ENCODE peak calls at places on chromosomes 3 and 15, in eight cellular contexts. N is GM10248; C is AG04449; S is stimulated activated CD8-positive, alpha-beta memory T cell treated with anti-CD3 and anti-CD28 coated beads, Interleukin-4, amount 100 ng/mL, for 48 hours; D is activated naive CD4-positive, alpha-beta T cell; E is effector memory CD4-positive, alpha-beta T cell; G is KG1; X is activated CD4-positive, alpha-beta T cell treated with anti-CD3 and anti-CD28 coated beads, Interleukin-2, amount 50 U/mL, for 48 hours. I is an unnamed sample.

GRCh38 chr3:171177056-171177455 is 150.5 kb upstream of the SLC2A2 start:
- DNase-seq in E (no peak), X (no peak), G (no peak), C (no peak), N (no peak), S (no peak), D (no peak), I (no peak)

GRCh38 chr3:126394179-126394976 is at the start of gene CFAP100:
- DNase-seq in G (no peak), D (no peak), S (no peak), E (no peak), N (no peak), C (no peak), X (no peak), I (peak)

GRCh38 chr3:79467721-79468120 is 300.1 kb downstream of the ROBO1 start:
- DNase-seq in E (no peak), G (no peak), S (no peak), D (no peak), N (no peak), X (no peak), C (no peak), I (no peak)

GRCh38 chr15:49309889-49310288 is 113.2 kb upstream of the FGF7 start:
- DNase-seq in G (no peak), N (no peak), E (no peak), D (no peak), S (no peak), C (no peak), X (no peak), I (no peak)

GRCh38 chr3:185813691-185814215 is 11.1 kb downstream of the IGF2BP2 start:
- DNase-seq in S (no peak), E (no peak), D (no peak), X (no peak), N (no peak), G (no peak), C (peak), I (no peak)

GRCh38 chr3:188734395-188734794 is 437.4 kb upstream of the TPRG1 start:
- DNase-seq in S (no peak), D (no peak), X (no peak), C (no peak), N (no peak), E (no peak), G (no peak), I (no peak)

GRCh38 chr3:115239717-115240116 is 92.6 kb upstream of the ZBTB20 start:
- DNase-seq in E (no peak), D (no peak), X (no peak), N (no peak), G (no peak), C (peak), S (no peak), I (no peak)

GRCh38 chr3:183275418-183275817 is 22.4 kb downstream of the B3GNT5 start:
- DNase-seq in D (no peak), X (no peak), N (no peak), G (peak), C (no peak), E (no peak), S (no peak), I (no peak)

GRCh38 chr3:98812851-98813374 is 49.8 kb downstream of the ST3GAL6 start:
- DNase-seq in S (no peak), G (peak), X (no peak), D (no peak), C (no peak), E (no peak), N (peak), I (peak)

GRCh38 chr3:180700941-180701340 is 21.7 kb upstream of the CCDC39 start:
- DNase-seq in X (no peak), D (no peak), N (no peak), E (no peak), S (no peak), C (no peak), G (no peak), I (no peak)

GRCh38 chr3:187967097-187967496 is 186.9 kb upstream of the LPP start:
- DNase-seq in E (no peak), N (no peak), D (no peak), C (no peak), S (no peak), G (no peak), X (no peak), I (no peak)

GRCh38 chr3:42937334-42937733 is 31.4 kb downstream of the ZNF662 start:
- DNase-seq in C (no peak), D (no peak), G (no peak), N (no peak), S (no peak), X (no peak), E (no peak), I (no peak)

GRCh38 chr3:125003369-125003853 is 52.4 kb downstream of the HEG1 start:
- DNase-seq in N (no peak), E (no peak), X (no peak), G (no peak), D (no peak), S (no peak), C (no peak), I (no peak)

GRCh38 chr3:62798000-62798399 is 77.2 kb downstream of the CADPS start:
- DNase-seq in N (no peak), S (no peak), C (no peak), X (no peak), E (no peak), G (no peak), D (no peak), I (no peak)

GRCh38 chr3:163261618-163262017 is 1765.0 kb downstream of the OTOL1 start:
- DNase-seq in C (no peak), E (no peak), D (no peak), G (no peak), N (no peak), S (no peak), X (no peak), I (no peak)

GRCh38 chr3:43998841-43999805 is 242.6 kb upstream of the TOPAZ1 start:
- DNase-seq in X (no peak), S (no peak), E (no peak), G (no peak), D (no peak), N (peak), C (no peak), I (peak)

GRCh38 chr15:76972420-76973361 is 22.2 kb upstream of the PSTPIP1 start:
- DNase-seq in E (no peak), X (no peak), D (no peak), G (no peak), C (no peak), N (no peak), S (no peak), I (no peak)

GRCh38 chr15:33454346-33454745 is 143.6 kb downstream of the RYR3 start:
- DNase-seq in G (no peak), N (no peak), X (no peak), D (no peak), S (no peak), C (no peak), E (no peak), I (no peak)

GRCh38 chr3:52490938-52491526 is 4.1 kb upstream of the STAB1 start:
- DNase-seq in X (no peak), D (no peak), N (no peak), E (no peak), S (no peak), G (peak), C (no peak), I (no peak)

GRCh38 chr3:16357698-16358097 is 92.7 kb downstream of the OXNAD1 start:
- DNase-seq in X (no peak), E (no peak), C (no peak), D (no peak), G (no peak), N (no peak), S (no peak), I (no peak)

GRCh38 chr3:141876891-141877561 is 583 bp downstream of the ATP1B3 start:
- DNase-seq in E (peak), X (peak), N (peak), S (peak), C (no peak), G (peak), D (peak), I (peak)

GRCh38 chr3:104279617-104280016 is 1087.1 kb upstream of the ALCAM start:
- DNase-seq in E (no peak), S (no peak), X (no peak), N (no peak), D (no peak), C (peak), G (no peak), I (no peak)

GRCh38 chr3:99520511-99520910 is 117.9 kb upstream of the COL8A1 start:
- DNase-seq in E (no peak), N (no peak), X (no peak), S (no peak), D (no peak), C (no peak), G (no peak), I (no peak)

GRCh38 chr3:197216169-197216860 is 82.1 kb downstream of the DLG1 start:
- DNase-seq in G (no peak), E (no peak), S (no peak), D (no peak), X (no peak), C (peak), N (no peak), I (no peak)

GRCh38 chr3:4394567-4394966 is 72.5 kb downstream of the SUMF1 start:
- DNase-seq in C (no peak), D (no peak), S (no peak), N (no peak), X (no peak), E (no peak), G (no peak), I (no peak)

GRCh38 chr15:77419050-77419835 is 661 bp downstream of the PEAK1 start:
- DNase-seq in C (no peak), G (no peak), D (peak), E (peak), X (peak), N (peak), S (peak), I (peak)

GRCh38 chr3:141294848-141295247 is 63.2 kb downstream of the PXYLP1 start:
- DNase-seq in E (no peak), C (peak), S (no peak), X (no peak), N (no peak), D (no peak), G (no peak), I (no peak)

GRCh38 chr15:48955967-48956366 is 7.8 kb downstream of the SHC4 start:
- DNase-seq in X (no peak), S (no peak), D (no peak), N (no peak), C (no peak), E (no peak), G (no peak), I (no peak)

GRCh38 chr3:49841126-49841525 is 15.2 kb downstream of the TRAIP start:
- DNase-seq in D (no peak), S (peak), N (no peak), G (no peak), X (peak), E (no peak), C (no peak), I (no peak)

GRCh38 chr3:22608721-22609120 is 594.4 kb upstream of the UBE2E2 start:
- DNase-seq in S (no peak), D (no peak), X (no peak), E (no peak), G (no peak), N (no peak), C (no peak), I (no peak)

GRCh38 chr15:28992996-28993719 is 107.4 kb downstream of the APBA2 start:
- DNase-seq in S (no peak), D (no peak), E (no peak), N (no peak), C (no peak), G (no peak), X (no peak), I (no peak)

GRCh38 chr15:92521624-92522008 is 127.9 kb downstream of the ST8SIA2 start:
- DNase-seq in E (no peak), D (no peak), N (peak), S (peak), C (peak), G (peak), X (peak), I (peak)

GRCh38 chr3:175940881-175941280 is 1081.7 kb downstream of the NAALADL2 start:
- DNase-seq in X (no peak), E (no peak), G (no peak), S (no peak), C (no peak), N (peak), D (no peak), I (no peak)

GRCh38 chr15:89576417-89576773 is 1.1 kb downstream of the TICRR start:
- DNase-seq in C (no peak), D (no peak), X (no peak), N (no peak), S (no peak), E (no peak), G (no peak), I (no peak)

GRCh38 chr3:141326123-141326522 is 42.2 kb upstream of the ZBTB38 start:
- DNase-seq in N (no peak), G (no peak), D (no peak), X (no peak), C (no peak), E (no peak), S (no peak), I (no peak)

GRCh38 chr15:68276668-68277067 is 877 bp upstream of the FEM1B start:
- DNase-seq in S (no peak), X (no peak), C (no peak), G (no peak), N (no peak), D (no peak), E (no peak), I (no peak)

GRCh38 chr3:38984110-38984509 is 67.6 kb downstream of the SCN11A start:
- DNase-seq in G (no peak), S (no peak), C (no peak), X (no peak), N (no peak), E (no peak), D (no peak), I (no peak)

GRCh38 chr15:70127288-70127746 is 29.6 kb upstream of the TLE3 start:
- DNase-seq in X (no peak), D (no peak), S (no peak), E (no peak), N (no peak), C (no peak), G (no peak), I (no peak)

GRCh38 chr3:189099031-189099471 is 72.7 kb upstream of the TPRG1 start:
- DNase-seq in N (no peak), S (no peak), C (no peak), G (no peak), E (no peak), D (no peak), X (no peak), I (peak)

I was measured in lower lobe of right lung.